ENCODE peak calls at places on chromosomes 13 and 19, in seven cellular contexts. M is body of pancreas, Q is gastrocnemius medialis, W is heart left ventricle, I is sigmoid colon, L is transverse colon, Y is tibial nerve. K is an unnamed sample.

GRCh38 chr13:46624353-46624752 is 71.4 kb downstream of the LRCH1 start:
- DNase-seq in M (no peak), I (no peak), L (no peak), Q (no peak), W (no peak), Y (no peak), K (no peak)

GRCh38 chr13:30179547-30180256 is 127.6 kb downstream of the KATNAL1 start:
- DNase-seq in I (no peak), Y (no peak), M (no peak), L (no peak), W (no peak), Q (no peak), K (no peak)

GRCh38 chr13:60220072-60220471 is 56.3 kb upstream of the DIAPH3 start:
- DNase-seq in W (no peak), Y (no peak), M (no peak), L (no peak), I (no peak), Q (no peak), K (no peak)

GRCh38 chr19:50815443-50815842 is 8.1 kb downstream of the KLK1 start:
- DNase-seq in L (no peak), W (no peak), Y (no peak), I (no peak), Q (no peak), M (no peak), K (peak)

GRCh38 chr13:47484564-47484963 is 516.5 kb downstream of the SUCLA2 start:
- DNase-seq in M (no peak), W (no peak), I (no peak), Y (no peak), L (no peak), Q (no peak), K (no peak)

GRCh38 chr19:4061683-4062575 is 4.8 kb downstream of the ZBTB7A start:
- DNase-seq in Y (no peak), M (peak), Q (peak), L (peak), I (peak), W (no peak), K (no peak)

GRCh38 chr13:24911135-24911524 is 147.2 kb downstream of the RNF17 start:
- DNase-seq in L (no peak), M (no peak), W (no peak), Q (no peak), Y (no peak), I (no peak), K (no peak)

GRCh38 chr19:41744850-41745249 is 10.5 kb upstream of the CEACAM6 start:
- DNase-seq in Y (no peak), M (no peak), L (peak), Q (no peak), I (no peak), W (no peak), K (no peak)

GRCh38 chr13:33794576-33794975 is 23.4 kb upstream of the RFC3 start:
- DNase-seq in Q (no peak), L (no peak), I (no peak), M (no peak), Y (no peak), W (no peak), K (no peak)

GRCh38 chr19:4401482-4402170 is 814 bp upstream of the CHAF1A start:
- DNase-seq in I (no peak), Q (no peak), M (no peak), L (no peak), W (no peak), Y (no peak), K (no peak)

DNA sequence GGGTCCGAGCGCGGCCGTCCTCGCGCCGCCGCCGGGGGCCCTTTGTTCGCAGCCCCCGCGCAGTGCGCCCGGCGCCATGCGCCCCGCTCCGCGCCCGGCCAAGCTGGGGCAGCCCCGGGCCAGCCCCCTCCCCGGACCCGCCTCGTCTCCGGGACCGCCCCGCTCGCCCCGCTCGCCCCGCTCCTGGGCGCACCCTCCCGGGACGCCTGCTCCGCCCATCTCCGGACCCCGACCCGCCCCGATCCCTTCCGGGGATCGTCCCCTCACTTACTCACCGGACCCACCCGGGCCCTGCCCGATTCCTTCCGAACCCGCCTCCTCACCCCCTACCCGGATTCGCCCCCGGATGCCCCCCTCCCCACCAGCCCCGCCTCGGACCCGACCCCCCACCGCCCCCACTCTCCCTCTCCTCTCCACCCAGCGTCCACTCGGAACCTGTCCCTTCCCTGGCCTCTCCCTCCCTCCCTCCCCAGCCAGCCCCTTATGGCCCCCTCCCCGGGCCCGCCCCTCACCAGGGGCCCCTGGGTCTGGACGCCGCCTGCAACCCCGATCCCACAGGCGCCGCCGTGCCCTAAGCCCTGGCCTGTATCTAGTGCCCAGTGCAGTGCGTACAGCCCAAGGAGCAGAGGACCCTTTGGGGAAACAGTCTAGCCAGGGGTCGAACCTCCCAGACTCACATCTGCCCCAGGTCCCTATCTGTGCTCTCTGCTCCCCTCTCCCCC is at the start of gene CPAMD8:
- DNase-seq in I (no peak), W (no peak), L (no peak), Y (no peak), Q (no peak), M (no peak), K (no peak)
- H3K27ac ChIP-seq in I (no peak), W (peak), L (no peak), Y (no peak), Q (no peak), M (no peak), K (no peak)

GRCh38 chr19:2774953-2775555 is 8.0 kb downstream of the SGTA start:
- DNase-seq in Q (no peak), Y (no peak), W (no peak), I (no peak), M (no peak), L (no peak), K (no peak)

GRCh38 chr19:2779121-2779740 is 3.8 kb downstream of the SGTA start:
- DNase-seq in L (no peak), I (no peak), Q (no peak), M (no peak), Y (no peak), W (no peak), K (no peak)

GRCh38 chr19:2777952-2778683 is 5.0 kb downstream of the SGTA start:
- DNase-seq in L (no peak), M (no peak), Y (no peak), I (no peak), Q (no peak), W (no peak), K (no peak)

GRCh38 chr19:2774083-2774679 is 8.9 kb downstream of the SGTA start:
- DNase-seq in L (no peak), Y (no peak), Q (peak), I (no peak), M (no peak), W (no peak), K (no peak)

GRCh38 chr19:2775556-2776430 is 7.3 kb downstream of the SGTA start:
- DNase-seq in I (no peak), M (peak), L (peak), Y (peak), W (peak), Q (peak), K (peak)
- H3K4me3 ChIP-seq in I (no peak), M (no peak), L (no peak), Y (no peak), W (no peak), Q (peak), K (no peak)

GRCh38 chr19:10113964-10114650 is 2.6 kb downstream of the P2RY11 start:
- DNase-seq in I (no peak), W (no peak), Y (no peak), M (no peak), Q (no peak), L (no peak), K (no peak)
- TF ChIP-seq POLR2A in I (no peak), W (no peak), Y (no peak), M (no peak), Q (no peak), L (peak), K (no peak)

DNA sequence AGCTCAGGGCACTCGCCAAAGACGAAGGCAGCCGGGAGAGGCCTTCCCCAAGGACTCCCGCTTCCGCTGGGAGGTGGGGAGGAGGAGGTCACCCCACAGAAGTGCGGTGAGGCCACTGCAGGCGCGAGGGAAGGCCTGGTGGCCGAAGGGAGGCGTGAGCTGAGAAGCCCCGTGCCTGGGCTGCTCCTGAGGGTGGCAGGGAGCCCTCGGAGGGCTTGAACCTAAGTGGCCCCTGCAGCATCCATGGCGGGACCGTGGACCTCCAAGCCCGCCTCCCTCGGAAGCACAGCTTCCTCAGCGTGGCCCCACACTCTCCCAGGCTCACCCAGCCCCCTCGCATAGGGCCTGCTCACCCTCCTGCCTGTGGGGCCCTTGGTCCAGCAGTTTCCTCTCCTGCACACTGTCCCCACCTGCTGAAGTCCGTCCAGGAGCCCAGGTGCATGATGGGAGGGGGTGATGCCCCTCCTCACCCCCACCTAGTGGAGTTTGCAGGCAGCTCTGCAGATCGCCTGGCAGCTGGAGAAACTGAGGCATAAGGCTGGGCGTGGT is 25.9 kb downstream of the EFNA2 start:
- DNase-seq in I (no peak), W (no peak), M (no peak), L (no peak), Q (no peak), Y (no peak), K (no peak)
- H3K27ac ChIP-seq in I (no peak), W (no peak), M (no peak), L (no peak), Q (no peak), Y (no peak), K (no peak)

DNA sequence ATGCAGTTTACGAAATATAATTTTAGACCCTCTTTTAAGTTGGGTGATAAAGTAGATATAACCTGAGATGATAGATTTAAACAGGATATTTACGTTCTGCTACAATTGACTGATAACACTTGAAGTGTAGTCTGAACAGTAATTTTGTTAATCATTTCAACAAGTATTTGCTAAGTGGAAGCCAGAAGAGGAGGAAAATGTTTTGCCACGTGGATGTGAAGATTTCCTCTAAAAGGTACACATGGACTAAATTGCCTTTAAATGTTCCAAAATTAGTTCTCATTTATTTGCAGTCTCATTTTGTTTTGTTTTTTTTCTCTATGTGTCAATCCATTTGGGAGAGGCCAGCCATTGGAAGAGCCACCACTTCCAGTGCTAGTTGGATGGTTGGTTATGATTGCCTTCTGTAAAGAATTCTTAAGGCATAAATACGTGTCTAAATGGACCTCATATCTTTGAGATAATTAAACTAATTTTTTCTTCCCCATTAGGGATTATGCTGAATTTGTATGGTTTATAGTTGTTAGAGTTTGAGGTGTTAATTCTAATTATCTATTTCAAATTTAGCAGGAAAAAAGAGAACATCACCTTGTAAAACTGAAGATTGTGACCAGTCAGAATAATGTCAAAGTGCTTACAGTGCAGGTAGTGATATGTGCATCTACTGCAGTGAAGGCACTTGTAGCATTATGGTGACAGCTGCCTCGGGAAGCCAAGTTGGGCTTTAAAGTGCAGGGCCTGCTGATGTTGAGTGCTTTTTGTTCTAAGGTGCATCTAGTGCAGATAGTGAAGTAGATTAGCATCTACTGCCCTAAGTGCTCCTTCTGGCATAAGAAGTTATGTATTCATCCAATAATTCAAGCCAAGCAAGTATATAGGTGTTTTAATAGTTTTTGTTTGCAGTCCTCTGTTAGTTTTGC is 2.8 kb downstream of the MIR17HG start:
- DNase-seq in I (no peak), Q (no peak), Y (no peak), W (no peak), M (no peak), L (no peak), K (no peak)
- H3K4me3 ChIP-seq in I (no peak), Q (no peak), Y (no peak), W (no peak), M (no peak), L (no peak), K (no peak)

GRCh38 chr19:6061420-6062130 is 48.7 kb downstream of the RFX2 start:
- DNase-seq in I (peak), W (no peak), M (no peak), L (peak), Q (peak), Y (no peak), K (peak)
- TF ChIP-seq POLR2A in I (no peak), W (no peak), M (no peak), L (no peak), Q (no peak), Y (peak), K (no peak)

K was measured in testis.